ENCODE peak calls at places on chromosomes 1 and 21, in five cellular contexts. H, S, I, X and D are unnamed samples.

GRCh38 chr21:14050121-14050520 is 160.6 kb downstream of the LIPI start:
- DNase-seq in X (no peak), H (no peak), I (no peak), S (no peak), D (no peak)

GRCh38 chr1:248686815-248687214 is 15.8 kb downstream of the OR14I1 start:
- DNase-seq in S (peak), X (peak), I (no peak), H (no peak), D (peak)

GRCh38 chr1:201127755-201128455 is 921 bp upstream of the ASCL5 start:
- DNase-seq in S (no peak), X (no peak), H (peak), I (peak), D (no peak)

GRCh38 chr1:220124542-220124941 is 30.6 kb downstream of the IARS2 start:
- DNase-seq in X (no peak), S (no peak), I (no peak), H (peak), D (no peak)

GRCh38 chr1:26820784-26821269 is 5.7 kb upstream of the ZDHHC18 start:
- DNase-seq in H (no peak), X (no peak), I (peak), S (peak), D (peak)

GRCh38 chr1:86865973-86866637 is 47.8 kb downstream of the SELENOF start:
- DNase-seq in H (no peak), X (no peak), I (no peak), S (peak), D (no peak)

GRCh38 chr1:17540255-17541001 is 930 bp downstream of the ARHGEF10L start:
- DNase-seq in I (no peak), H (no peak), S (no peak), X (peak), D (no peak)

GRCh38 chr1:106798991-106799390 is 257.5 kb upstream of the PRMT6 start:
- DNase-seq in H (peak), I (no peak), X (no peak), S (no peak), D (no peak)

GRCh38 chr1:194362327-194362726 is 1175.9 kb upstream of the B3GALT2 start:
- DNase-seq in I (no peak), S (no peak), X (no peak), H (no peak), D (no peak)

GRCh38 chr1:192506741-192507155 is 68.8 kb upstream of the RGS1 start:
- DNase-seq in I (peak), S (peak), H (peak), X (peak), D (peak)

GRCh38 chr1:111290640-111291039 is at the start of gene CHIA:
- DNase-seq in I (no peak), H (no peak), X (no peak), S (no peak), D (no peak)

GRCh38 chr1:181043025-181043880 is 9.5 kb downstream of the MR1 start:
- DNase-seq in I (peak), S (no peak), H (peak), X (no peak), D (peak)

GRCh38 chr1:114299331-114300005 is 145.8 kb upstream of the SYT6 start:
- DNase-seq in H (peak), I (no peak), S (no peak), X (no peak), D (no peak)

GRCh38 chr21:16243396-16243795 is 513.6 kb downstream of the USP25 start:
- DNase-seq in S (no peak), I (no peak), X (no peak), H (no peak), D (no peak)

GRCh38 chr1:26833432-26834405 is 7.2 kb downstream of the ZDHHC18 start:
- DNase-seq in S (peak), H (no peak), I (no peak), X (no peak), D (no peak)

GRCh38 chr21:37219766-37220432 is 47.2 kb downstream of the VPS26C start:
- DNase-seq in X (no peak), S (no peak), I (no peak), H (no peak), D (no peak)

GRCh38 chr1:11746795-11747487 is 11.0 kb downstream of the AGTRAP start:
- DNase-seq in I (no peak), X (no peak), S (no peak), H (no peak), D (no peak)

GRCh38 chr1:5493708-5494390 is 498.4 kb downstream of the NPHP4 start:
- DNase-seq in H (no peak), I (no peak), X (no peak), S (no peak), D (no peak)

GRCh38 chr1:9197186-9198099 is 37.1 kb upstream of the H6PD start:
- DNase-seq in X (no peak), S (no peak), I (no peak), H (no peak), D (no peak)

GRCh38 chr1:228905579-228905978 is 170.3 kb downstream of the RHOU start:
- DNase-seq in I (peak), X (no peak), S (no peak), H (no peak), D (no peak)

GRCh38 chr1:11180342-11180744 is 8.8 kb upstream of the ANGPTL7 start:
- DNase-seq in X (peak), S (no peak), I (no peak), H (peak), D (no peak)

GRCh38 chr21:32597205-32597604 is 11.9 kb upstream of the TCP10L start:
- DNase-seq in S (no peak), X (no peak), H (peak), I (peak), D (no peak)

GRCh38 chr21:34996304-34997081 is 52.6 kb downstream of the RUNX1 start:
- DNase-seq in X (no peak), H (peak), I (no peak), S (no peak), D (peak)

GRCh38 chr1:1889847-1890505 is 911 bp downstream of the GNB1 start:
- DNase-seq in I (no peak), H (peak), X (peak), S (no peak), D (peak)

GRCh38 chr1:176515310-176515709 is 52.3 kb downstream of the PAPPA2 start:
- DNase-seq in X (no peak), I (peak), S (no peak), H (peak), D (no peak)

GRCh38 chr1:27009601-27010197 is 3.0 kb downstream of the TENT5B start:
- DNase-seq in X (no peak), S (no peak), H (no peak), I (no peak), D (no peak)

GRCh38 chr1:109250454-109251276 is 1.3 kb downstream of the CELSR2 start:
- DNase-seq in H (no peak), X (peak), S (no peak), I (no peak), D (no peak)

GRCh38 chr1:85975770-85976386 is 180.7 kb downstream of the COL24A1 start:
- DNase-seq in X (no peak), H (no peak), S (no peak), I (no peak), D (no peak)

GRCh38 chr21:26679299-26679698 is 106.2 kb upstream of the CYYR1 start:
- DNase-seq in X (no peak), H (peak), S (no peak), I (no peak), D (no peak)

GRCh38 chr1:20143734-20144565 is 4.8 kb downstream of the PLA2G2F start:
- DNase-seq in I (peak), S (no peak), X (no peak), H (no peak), D (no peak)

GRCh38 chr1:33288976-33289857 is 31.7 kb downstream of the A3GALT2 start:
- DNase-seq in I (no peak), S (no peak), X (no peak), H (no peak), D (no peak)

GRCh38 chr1:112935474-112936289 is 20.3 kb downstream of the SLC16A1 start:
- DNase-seq in S (no peak), X (no peak), I (no peak), H (peak), D (peak)

GRCh38 chr21:38165466-38166213 is 91.2 kb upstream of the KCNJ15 start:
- DNase-seq in S (no peak), H (peak), I (no peak), X (peak), D (no peak)

GRCh38 chr1:22976127-22976460 is 3.4 kb upstream of the LACTBL1 start:
- DNase-seq in S (no peak), X (no peak), I (no peak), H (no peak), D (no peak)

GRCh38 chr21:9763306-9763705 is 758.1 kb upstream of the TPTE start:
- DNase-seq in H (no peak), X (no peak), I (no peak), S (no peak), D (no peak)

GRCh38 chr1:198638894-198639319 is at the start of gene PTPRC:
- DNase-seq in S (peak), I (no peak), H (no peak), X (no peak), D (no peak)
- TF ChIP-seq MXI1 in S (no peak), I (no peak), H (no peak), X (no peak), D (no peak)

GRCh38 chr1:31441073-31441472 is 28.1 kb downstream of the SERINC2 start:
- DNase-seq in X (no peak), H (no peak), I (peak), S (no peak), D (no peak)
- TF ChIP-seq MXI1 in X (no peak), H (no peak), I (no peak), S (no peak), D (no peak)

GRCh38 chr1:187641907-187642306 is 813.2 kb downstream of the PLA2G4A start:
- DNase-seq in X (no peak), S (no peak), H (peak), I (no peak), D (no peak)
- TF ChIP-seq MXI1 in X (no peak), S (no peak), H (no peak), I (no peak), D (no peak)

GRCh38 chr1:54165146-54165545 is 12.3 kb upstream of the CDCP2 start:
- DNase-seq in X (no peak), I (peak), H (no peak), S (no peak), D (no peak)
- TF ChIP-seq MXI1 in X (no peak), I (no peak), H (no peak), S (no peak), D (no peak)

DNA sequence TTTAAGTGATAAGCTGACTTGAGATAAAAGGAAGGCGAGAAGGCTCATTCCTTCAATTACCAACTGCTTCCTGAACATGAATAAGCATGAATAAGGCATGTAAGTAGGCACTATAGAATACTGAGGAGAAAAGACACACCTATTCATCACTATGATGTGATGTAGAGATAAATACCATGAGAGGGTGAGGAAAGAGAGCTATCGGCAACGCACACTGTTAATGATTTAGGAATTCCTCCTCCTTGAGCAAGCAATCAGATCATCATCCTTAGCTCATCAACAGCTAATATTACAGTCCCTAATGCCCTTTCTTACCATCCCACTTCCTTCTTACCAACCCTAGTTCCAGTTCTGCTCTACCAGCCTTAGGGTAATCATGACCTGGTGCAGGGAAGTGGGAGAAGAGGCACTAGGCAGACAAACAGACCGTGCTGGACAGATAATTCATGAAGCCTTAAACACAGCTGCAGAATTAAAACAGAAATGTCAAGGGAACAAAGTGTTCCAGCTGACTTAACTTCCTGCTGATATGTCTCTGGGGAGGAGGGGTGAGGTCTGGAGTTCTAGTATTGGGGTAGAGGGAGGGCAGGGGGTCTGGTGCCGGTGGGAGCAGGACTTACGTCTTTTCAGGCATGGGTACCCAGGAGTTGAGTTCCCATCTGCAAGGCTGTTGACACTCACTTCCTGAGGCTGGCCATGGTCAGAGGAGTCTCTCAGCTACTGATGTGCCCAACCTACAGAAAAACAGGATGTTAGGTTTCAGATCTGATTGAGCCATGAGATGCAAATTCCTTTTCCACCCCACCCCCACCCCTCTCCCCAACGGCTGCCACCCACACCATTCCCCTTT is 12.7 kb upstream of the RCSD1 start:
- DNase-seq in S (peak), X (no peak), I (no peak), H (peak), D (peak)
- TF ChIP-seq MXI1 in S (no peak), X (no peak), I (no peak), H (no peak), D (no peak)

GRCh38 chr1:179369751-179370341 is 4.1 kb downstream of the AXDND1 start:
- DNase-seq in H (peak), I (peak), S (peak), X (peak), D (peak)
- TF ChIP-seq MXI1 in H (no peak), I (no peak), S (no peak), X (no peak), D (no peak)

GRCh38 chr1:167486090-167486824 is 32.1 kb downstream of the CD247 start:
- DNase-seq in S (no peak), X (no peak), H (no peak), I (no peak), D (no peak)
- TF ChIP-seq MXI1 in S (no peak), X (no peak), H (no peak), I (no peak), D (no peak)